ENCODE peak calls at places on chromosomes 3 and 15, in four cellular contexts. X is BJ, U is mucosa of descending colon, S is fibroblast of pulmonary artery. W is an unnamed sample.

GRCh38 chr15:67941643-67942315 is 101.9 kb upstream of the RNU6-1 start:
- DNase-seq in S (no peak), U (no peak), X (no peak), W (no peak)

GRCh38 chr3:29324180-29324651 is 43.3 kb downstream of the RBMS3 start:
- DNase-seq in X (no peak), U (peak), S (peak), W (peak)

GRCh38 chr15:29208352-29208751 is 61.3 kb downstream of the NSMCE3 start:
- DNase-seq in S (peak), U (no peak), X (no peak), W (no peak)

GRCh38 chr15:76011611-76012010 is 613 bp downstream of the NRG4 start:
- DNase-seq in U (no peak), S (no peak), X (no peak), W (no peak)

GRCh38 chr15:91498046-91498445 is 355.5 kb upstream of the SLCO3A1 start:
- DNase-seq in U (no peak), S (no peak), X (no peak), W (no peak)

GRCh38 chr15:66425837-66426236 is 39.1 kb downstream of the MAP2K1 start:
- DNase-seq in U (no peak), S (no peak), X (no peak), W (no peak)

GRCh38 chr3:111936191-111936841 is 42.5 kb upstream of the ABHD10 start:
- DNase-seq in X (peak), S (peak), U (no peak), W (no peak)

GRCh38 chr15:43312378-43312777 is 18.0 kb downstream of the LCMT2 start:
- DNase-seq in X (no peak), S (no peak), U (no peak), W (no peak)

GRCh38 chr3:69309810-69310209 is 76.1 kb downstream of the FRMD4B start:
- DNase-seq in X (no peak), U (no peak), S (peak), W (no peak)

GRCh38 chr15:55289573-55290360 is at the start of gene RAB27A:
- DNase-seq in S (peak), X (no peak), U (peak), W (no peak)

W was measured in GM04504.